ENCODE peak calls at places on chromosome 9, in ten cellular contexts. T, G, X, L, C, H, R, W, P and J are unnamed samples.

GRCh38 chr9:2157277-2158105 is 142.3 kb downstream of the SMARCA2 start:
- DNase-seq in C (no peak), G (peak; percentile 70), L (peak; percentile 68), R (peak; percentile 52), H (no peak), X (no peak), T (no peak), W (peak; percentile 63), P (peak; percentile 33), J (no peak)

GRCh38 chr9:69877852-69878507 is 57.4 kb downstream of the CFAP95 start:
- DNase-seq in W (no peak), H (no peak), L (no peak), P (no peak), X (no peak), T (no peak), G (peak; percentile 66), R (no peak), C (no peak), J (no peak)

GRCh38 chr9:79824265-79824664 is 252.5 kb downstream of the TLE4 start:
- DNase-seq in P (no peak), T (no peak), W (no peak), R (no peak), G (no peak), H (no peak), C (no peak), X (no peak), L (no peak), J (no peak)

GRCh38 chr9:38087934-38088925 is 19.2 kb upstream of the SHB start:
- DNase-seq in R (peak; percentile 86), L (peak; percentile 86), G (peak; percentile 85), H (no peak), X (peak; percentile 93), T (peak; percentile 87), W (peak; percentile 96), C (peak; percentile 38), P (peak; percentile 83), J (peak; percentile 83)

GRCh38 chr9:137474271-137474670 is 15.1 kb upstream of the NSMF start:
- DNase-seq in W (no peak), C (no peak), H (no peak), T (peak; percentile 28), L (no peak), R (no peak), P (no peak), G (no peak), X (peak; percentile 70), J (no peak)

GRCh38 chr9:73441890-73442818 is 290.5 kb downstream of the ANXA1 start:
- DNase-seq in P (no peak), C (no peak), G (no peak), T (no peak), W (peak; percentile 68), R (no peak), X (no peak), H (no peak), L (no peak), J (no peak)

GRCh38 chr9:124257865-124258764 is at the start of gene NEK6:
- DNase-seq in W (peak; percentile 83), T (peak; percentile 76), P (peak; percentile 40), C (no peak), G (peak; percentile 56), R (peak; percentile 41), H (no peak), L (peak; percentile 78), X (peak; percentile 84), J (peak; percentile 49)

GRCh38 chr9:69600314-69601047 is 71.7 kb downstream of the APBA1 start:
- DNase-seq in G (no peak), R (no peak), X (no peak), C (no peak), P (no peak), H (no peak), W (no peak), L (no peak), T (no peak), J (no peak)

GRCh38 chr9:92761686-92762085 is 2.9 kb downstream of the BICD2 start:
- DNase-seq in R (no peak), L (no peak), W (no peak), T (no peak), H (no peak), X (no peak), C (no peak), P (no peak), G (no peak), J (no peak)
- H3K4me3 ChIP-seq in R (no peak overlapping the region), L (no peak overlapping the region), W (no peak overlapping the region), T (no peak overlapping the region), H (no peak overlapping the region), X (no peak overlapping the region), C (no peak overlapping the region), P (no peak overlapping the region), G (no peak overlapping the region), J (no peak overlapping the region)

GRCh38 chr9:126471084-126471611 is 142.6 kb upstream of the LMX1B start:
- DNase-seq in L (peak; percentile 88), T (peak; percentile 87), C (peak; percentile 26), G (peak; percentile 40), X (peak; percentile 82), P (peak; percentile 72), R (peak; percentile 52), W (no peak), H (peak; percentile 19), J (peak; percentile 55)
- H3K27ac ChIP-seq in L (no peak overlapping the region), T (no peak overlapping the region), C (no peak overlapping the region), G (no peak overlapping the region), X (no peak overlapping the region), P (peak overlapping the region; percentile 52), R (peak overlapping the region; percentile 44), W (no peak overlapping the region), H (peak overlapping the region; percentile 6), J (no peak overlapping the region)

GRCh38 chr9:111037744-111038335 is 430 bp downstream of the LPAR1 start:
- DNase-seq in P (peak; percentile 40), W (peak; percentile 85), G (peak; percentile 14), H (no peak), X (peak; percentile 84), C (no peak), L (peak; percentile 71), R (peak; percentile 64), T (peak; percentile 70), J (no peak)

GRCh38 chr9:111039203-111039907 is 1.1 kb upstream of the LPAR1 start:
- DNase-seq in T (peak; percentile 62), X (no peak), W (peak; percentile 75), C (no peak), R (peak; percentile 59), P (peak; percentile 35), L (peak; percentile 67), G (no peak), H (no peak), J (no peak)

GRCh38 chr9:111036068-111036789 is 2.0 kb downstream of the LPAR1 start:
- DNase-seq in R (peak; percentile 73), P (peak; percentile 66), C (no peak), X (peak; percentile 91), G (peak; percentile 6), W (peak; percentile 93), H (no peak), T (peak; percentile 78), L (peak; percentile 84), J (peak; percentile 61)

GRCh38 chr9:111038336-111039202 is at the start of gene LPAR1:
- DNase-seq in G (peak; percentile 8), P (peak; percentile 37), T (peak; percentile 78), C (no peak), H (no peak), L (peak; percentile 84), R (peak; percentile 75), W (peak; percentile 88), X (peak; percentile 91), J (peak; percentile 18)

DNA sequence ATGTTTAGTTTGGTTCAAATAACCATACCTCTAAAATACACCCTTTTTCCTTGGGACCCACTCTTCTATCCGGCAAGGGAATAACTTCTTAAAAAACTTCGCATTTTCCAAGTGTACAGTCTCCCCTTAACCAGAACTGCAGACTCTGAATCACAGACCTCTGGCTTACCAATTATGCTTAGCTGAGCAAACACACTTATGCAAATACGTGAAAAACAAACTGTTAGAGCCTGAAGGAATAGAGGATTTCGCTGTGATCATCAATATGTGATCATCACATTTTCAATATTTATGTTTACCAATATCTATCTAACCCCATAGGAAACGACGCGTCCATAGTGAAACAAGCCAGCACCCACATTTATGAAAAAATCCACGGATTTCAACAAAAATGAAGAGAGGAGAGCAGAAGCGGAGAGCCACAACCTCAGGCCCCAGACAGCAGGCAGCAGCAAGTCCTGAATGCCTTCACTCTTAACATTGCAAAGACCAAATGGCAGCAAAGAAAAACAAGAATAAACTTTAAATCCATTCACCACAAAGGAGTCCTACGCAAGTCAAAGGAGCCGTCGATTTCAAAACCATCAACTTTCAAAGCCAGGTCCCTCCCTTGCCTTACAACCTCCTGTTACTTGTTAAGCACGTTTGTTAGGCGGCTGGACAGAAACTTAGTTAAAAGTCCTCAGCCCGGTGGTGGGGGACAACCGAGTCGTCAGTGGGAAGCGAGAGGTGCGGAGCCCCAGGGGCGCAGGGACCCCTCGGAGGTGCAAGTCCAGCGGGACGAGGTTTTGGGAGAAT is 1.1 kb downstream of the LPAR1 start:
- DNase-seq in T (no peak), W (no peak), P (no peak), H (no peak), C (no peak), R (no peak), L (no peak), G (no peak), X (no peak), J (no peak)
- H3K4me3 ChIP-seq in T (peak overlapping the region; percentile 52), W (peak overlapping the region; percentile 81), P (peak overlapping the region; percentile 72), H (peak overlapping the region; percentile 83), C (peak overlapping the region; percentile 93), R (peak overlapping the region; percentile 71), L (peak overlapping the region; percentile 94), G (peak overlapping the region; percentile 95), X (peak overlapping the region; percentile 87), J (peak overlapping the region; percentile 58)

GRCh38 chr9:95715911-95716435 is 159.5 kb upstream of the ERCC6L2 start:
- DNase-seq in G (no peak), L (no peak), H (no peak), P (no peak), X (no peak), R (no peak), T (no peak), C (no peak), W (no peak), J (no peak)
- H3K27ac ChIP-seq in G (no peak overlapping the region), L (no peak overlapping the region), H (no peak overlapping the region), P (no peak overlapping the region), X (no peak overlapping the region), R (no peak overlapping the region), T (no peak overlapping the region), C (no peak overlapping the region), W (no peak overlapping the region), J (no peak overlapping the region)

GRCh38 chr9:128733256-128733655 is 9.3 kb upstream of the ZDHHC12 start:
- DNase-seq in H (no peak), C (no peak), X (no peak), T (no peak), P (peak; percentile 81), L (no peak), G (peak; percentile 82), R (peak; percentile 89), W (peak; percentile 98), J (no peak)
- H3K4me3 ChIP-seq in H (no peak overlapping the region), C (no peak overlapping the region), X (no peak overlapping the region), T (no peak overlapping the region), P (no peak overlapping the region), L (no peak overlapping the region), G (no peak overlapping the region), R (no peak overlapping the region), W (no peak overlapping the region), J (no peak overlapping the region)

GRCh38 chr9:80932947-80933346 is 756.4 kb downstream of the TLE1 start:
- DNase-seq in R (no peak), T (no peak), G (no peak), X (no peak), W (no peak), L (no peak), P (no peak), C (no peak), H (no peak), J (no peak)
- H3K27ac ChIP-seq in R (no peak overlapping the region), T (no peak overlapping the region), G (no peak overlapping the region), X (no peak overlapping the region), W (no peak overlapping the region), L (no peak overlapping the region), P (no peak overlapping the region), C (no peak overlapping the region), H (no peak overlapping the region), J (no peak overlapping the region)

GRCh38 chr9:135692410-135692809 is 6.9 kb downstream of the SOHLH1 start:
- DNase-seq in X (no peak), L (no peak), R (no peak), H (no peak), G (no peak), P (no peak), T (no peak), C (no peak), W (no peak), J (no peak)
- H3K4me3 ChIP-seq in X (no peak overlapping the region), L (no peak overlapping the region), R (no peak overlapping the region), H (no peak overlapping the region), G (no peak overlapping the region), P (no peak overlapping the region), T (no peak overlapping the region), C (no peak overlapping the region), W (no peak overlapping the region), J (no peak overlapping the region)